ENCODE peak calls at places on chromosomes 4 and X, in eight cellular contexts. X is GM23248, D is HCT116, O is mammary epithelial cell, B is PC-3, S is IMR-90, W is keratinocyte, I is H9. M is an unnamed sample.

GRCh38 chr4:53361451-53361850 is 4.4 kb downstream of the SCFD2 start:
- DNase-seq in S (peak; percentile 32), W (no peak), O (peak; percentile 11), X (peak; percentile 65), D (no peak), I (no peak), B (peak; percentile 59), M (no peak)

GRCh38 chrX:19630228-19630627 is 114.9 kb upstream of the MAP3K15 start:
- DNase-seq in B (no peak), W (no peak), S (no peak), D (no peak), O (no peak), I (no peak), X (no peak), M (peak; percentile 18)

GRCh38 chr4:144955104-144955503 is 142.9 kb downstream of the ANAPC10 start:
- DNase-seq in D (no peak), O (no peak), X (no peak), S (no peak), B (peak; percentile 23), I (no peak), W (no peak), M (no peak)

GRCh38 chrX:138925330-138925729 is 213.8 kb upstream of the FGF13 start:
- DNase-seq in O (peak; percentile 81), B (peak; percentile 92), I (no peak), X (peak; percentile 92), D (no peak), S (peak; percentile 27), W (peak; percentile 28), M (no peak)

GRCh38 chrX:74656079-74656745 is 41.8 kb upstream of the RLIM start:
- DNase-seq in D (no peak), W (no peak), O (no peak), S (peak; percentile 27), B (no peak), I (no peak), X (peak; percentile 45), M (no peak)

GRCh38 chr4:72631296-72631695 is 62.3 kb upstream of the ADAMTS3 start:
- DNase-seq in O (peak; percentile 93), I (no peak), X (peak; percentile 84), D (no peak), B (peak; percentile 95), S (peak; percentile 49), W (peak; percentile 58), M (no peak)

GRCh38 chr4:159281781-159282180 is 178.9 kb downstream of the RAPGEF2 start:
- DNase-seq in I (no peak), W (no peak), X (peak; percentile 66), O (peak; percentile 32), B (peak; percentile 52), D (no peak), S (peak; percentile 46), M (no peak)

GRCh38 chrX:47091149-47091775 is 13.0 kb downstream of the RGN start:
- DNase-seq in X (no peak), D (no peak), B (no peak), O (no peak), W (no peak), I (no peak), S (peak; percentile 18), M (no peak)

GRCh38 chrX:135596495-135596894 is 76.0 kb downstream of the INTS6L start:
- DNase-seq in I (peak; percentile 66), X (peak; percentile 59), O (peak; percentile 25), B (peak; percentile 58), W (no peak), S (peak; percentile 16), D (peak; percentile 38), M (peak; percentile 42)

GRCh38 chr4:101163936-101164335 is 183.4 kb downstream of the PPP3CA start:
- DNase-seq in S (peak; percentile 18), X (peak; percentile 25), W (no peak), O (peak; percentile 50), B (no peak), D (peak; percentile 86), I (no peak), M (no peak)
- H3K4me2 ChIP-seq in S (no peak overlapping the region), X (no peak overlapping the region), W (no peak overlapping the region), O (no peak overlapping the region), B (no peak overlapping the region), D (peak overlapping the region; percentile 50), I (no peak overlapping the region), M (no peak overlapping the region)

GRCh38 chrX:41351923-41352322 is 18.0 kb downstream of the DDX3X start:
- DNase-seq in D (no peak), X (no peak), O (no peak), I (no peak), S (peak; percentile 10), W (no peak), B (no peak), M (no peak)

GRCh38 chrX:41350150-41350975 is 16.4 kb downstream of the DDX3X start:
- DNase-seq in W (no peak), O (no peak), B (peak; percentile 16), X (peak; percentile 45), D (no peak), S (peak; percentile 51), I (no peak), M (no peak)

GRCh38 chrX:41352329-41352801 is 18.4 kb downstream of the DDX3X start:
- DNase-seq in I (no peak), O (peak; percentile 74), S (no peak), W (no peak), B (peak; percentile 47), D (no peak), X (no peak), M (no peak)

GRCh38 chrX:41348551-41348950 is 14.6 kb downstream of the DDX3X start:
- DNase-seq in B (no peak), O (no peak), S (no peak), W (no peak), I (no peak), X (no peak), D (no peak), M (no peak)

GRCh38 chrX:41350976-41351569 is 17.1 kb downstream of the DDX3X start:
- DNase-seq in B (peak; percentile 9), O (no peak), I (no peak), X (peak; percentile 22), W (no peak), D (no peak), S (peak; percentile 22), M (no peak)
- H4K20me1 ChIP-seq in B (peaks cover 48% of the 10 kb centered on the region), O (peaks cover 4% of the 10 kb centered on the region), I (peaks cover 2% of the 10 kb centered on the region), X (no peaks in the 10 kb centered on the region), W (peaks cover 19% of the 10 kb centered on the region), D (peaks cover 4% of the 10 kb centered on the region), S (peaks cover 42% of the 10 kb centered on the region), M (peaks cover 5% of the 10 kb centered on the region)

DNA sequence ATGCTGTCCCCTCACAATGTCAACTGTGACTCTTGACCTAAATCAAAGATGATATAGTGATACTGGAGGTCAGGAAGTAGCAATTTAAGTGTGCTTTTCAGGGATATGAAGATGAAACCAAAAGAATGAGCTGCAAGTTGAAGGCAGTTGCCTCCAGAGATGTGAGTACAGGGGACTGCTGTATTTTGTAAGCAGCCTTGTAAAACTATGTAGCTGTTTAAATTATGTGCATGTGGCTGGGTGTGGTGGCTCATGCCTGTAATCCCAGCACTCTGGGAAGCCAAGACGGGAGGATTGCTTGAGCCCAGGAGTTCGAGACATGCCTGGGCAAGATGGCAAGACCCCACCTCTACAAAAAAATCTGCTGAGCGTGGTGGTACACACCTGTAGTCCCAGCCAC is 15.1 kb upstream of the TNIP2 start:
- DNase-seq in S (no peak), W (no peak), B (no peak), I (no peak), D (no peak), O (no peak), X (no peak), M (no peak)
- H2AFZ ChIP-seq in S (peak overlapping the region; percentile 59), W (peak overlapping the region; percentile 19), B (no peak overlapping the region), I (no peak overlapping the region), D (no peak overlapping the region), O (peak overlapping the region; percentile 11), X (peak overlapping the region; percentile 43), M (no peak overlapping the region)

GRCh38 chrX:153764786-153765137 is 713 bp downstream of the PLXNB3 start:
- DNase-seq in X (no peak), I (no peak), O (no peak), S (no peak), W (no peak), B (no peak), D (no peak), M (no peak)
- H3K4me2 ChIP-seq in X (peak overlapping the region; percentile 73), I (no peak overlapping the region), O (peak overlapping the region; percentile 94), S (peak overlapping the region; percentile 66), W (peak overlapping the region; percentile 67), B (peak overlapping the region; percentile 97), D (peak overlapping the region; percentile 79), M (no peak overlapping the region)

GRCh38 chr4:883377-884095 is 48.6 kb downstream of the GAK start:
- DNase-seq in B (no peak), O (no peak), D (no peak), I (no peak), W (no peak), X (no peak), S (no peak), M (no peak)

GRCh38 chr4:882646-883045 is 49.5 kb downstream of the GAK start:
- DNase-seq in S (no peak), X (no peak), W (no peak), D (no peak), O (no peak), I (no peak), B (no peak), M (no peak)

GRCh38 chr4:880684-881405 is 51.3 kb downstream of the GAK start:
- DNase-seq in X (no peak), B (no peak), O (no peak), W (no peak), I (no peak), D (no peak), S (no peak), M (no peak)

GRCh38 chr4:879730-880079 is 52.4 kb downstream of the GAK start:
- DNase-seq in D (no peak), O (no peak), W (no peak), B (no peak), S (no peak), X (no peak), I (no peak), M (no peak)

GRCh38 chr4:881709-882108 is 50.4 kb downstream of the GAK start:
- DNase-seq in X (no peak), W (no peak), I (no peak), O (no peak), B (no peak), D (no peak), S (no peak), M (no peak)
- H4K20me1 ChIP-seq in X (no peaks in the 10 kb centered on the region), W (no peaks in the 10 kb centered on the region), I (no peaks in the 10 kb centered on the region), O (no peaks in the 10 kb centered on the region), B (no peaks in the 10 kb centered on the region), D (no peaks in the 10 kb centered on the region), S (no peaks in the 10 kb centered on the region), M (no peaks in the 10 kb centered on the region)

GRCh38 chr4:108703966-108704365 is 53.6 kb downstream of the OSTC start:
- DNase-seq in O (no peak), S (no peak), W (no peak), X (no peak), B (no peak), D (no peak), I (no peak), M (no peak)

GRCh38 chr4:108702960-108703359 is 52.6 kb downstream of the OSTC start:
- DNase-seq in I (no peak), B (no peak), O (no peak), W (no peak), X (no peak), S (no peak), D (no peak), M (no peak)

GRCh38 chr4:108700358-108700757 is 50.0 kb downstream of the OSTC start:
- DNase-seq in X (peak; percentile 45), B (peak; percentile 7), W (no peak), I (no peak), S (peak; percentile 10), O (peak; percentile 26), D (no peak), M (no peak)

GRCh38 chr4:108706289-108706688 is 55.9 kb downstream of the OSTC start:
- DNase-seq in O (no peak), I (no peak), D (no peak), W (no peak), X (no peak), S (no peak), B (no peak), M (no peak)

GRCh38 chr4:108703370-108703769 is 53.0 kb downstream of the OSTC start:
- DNase-seq in D (no peak), O (no peak), B (no peak), S (no peak), W (no peak), X (no peak), I (no peak), M (no peak)
- H2AFZ ChIP-seq in D (no peak overlapping the region), O (no peak overlapping the region), B (no peak overlapping the region), S (no peak overlapping the region), W (no peak overlapping the region), X (no peak overlapping the region), I (no peak overlapping the region), M (no peak overlapping the region)